ENCODE peak calls at places on chromosomes 16 and 17, in six cellular contexts. X, P, L, I, A and Q are unnamed samples.

GRCh38 chr17:21272250-21272649 is 12.3 kb upstream of the MAP2K3 start:
- DNase-seq in X (no peak), P (no peak), L (no peak), I (no peak), A (no peak), Q (no peak)

GRCh38 chr16:52404546-52404945 is 142.4 kb downstream of the TOX3 start:
- DNase-seq in X (no peak), P (no peak), L (no peak), I (no peak), A (no peak), Q (peak; percentile 11)

GRCh38 chr16:30139895-30140481 is 17.0 kb upstream of the MAPK3 start:
- DNase-seq in X (no peak), P (no peak), L (no peak), I (no peak), A (no peak), Q (no peak)

GRCh38 chr17:31587462-31587861 is 196.0 kb downstream of the RAB11FIP4 start:
- DNase-seq in X (no peak), P (no peak), L (no peak), I (no peak), A (no peak), Q (no peak)

GRCh38 chr17:69608808-69609494 is 194.5 kb downstream of the MAP2K6 start:
- DNase-seq in X (no peak), P (no peak), L (no peak), I (peak; percentile 83), A (no peak), Q (peak; percentile 30)

GRCh38 chr16:30525844-30526136 is 576 bp downstream of the ZNF768 start:
- DNase-seq in X (no peak), P (no peak), L (no peak), I (no peak), A (no peak), Q (no peak)

GRCh38 chr16:47940466-47940865 is 215.3 kb downstream of the ABCC12 start:
- DNase-seq in X (no peak), P (no peak), L (no peak), I (no peak), A (no peak), Q (no peak)

GRCh38 chr17:50955160-50955559 is 89.0 kb upstream of the TOB1 start:
- DNase-seq in X (no peak), P (no peak), L (no peak), I (no peak), A (no peak), Q (no peak)

GRCh38 chr17:35807371-35808144 is 1.7 kb upstream of the TAF15 start:
- DNase-seq in X (no peak), P (no peak), L (no peak), I (peak; percentile 45), A (no peak), Q (no peak)

GRCh38 chr16:10851512-10851911 is 25.5 kb upstream of the CIITA start:
- DNase-seq in X (no peak), P (no peak), L (no peak), I (no peak), A (no peak), Q (no peak)

GRCh38 chr16:83215417-83216001 is 588.7 kb downstream of the CDH13 start:
- DNase-seq in X (peak; percentile 71), P (peak; percentile 18), L (peak; percentile 51), I (peak; percentile 62), A (no peak), Q (peak; percentile 24)

GRCh38 chr16:69727916-69728270 is 1.5 kb upstream of the NQO1 start:
- DNase-seq in X (no peak), P (peak; percentile 45), L (no peak), I (peak; percentile 29), A (no peak), Q (no peak)

GRCh38 chr17:37283414-37283961 is 92.3 kb upstream of the C17orf78 start:
- DNase-seq in X (no peak), P (no peak), L (no peak), I (no peak), A (no peak), Q (no peak)

GRCh38 chr17:35313875-35314409 is 59.5 kb downstream of the SLFN11 start:
- DNase-seq in X (peak; percentile 7), P (peak; percentile 79), L (no peak), I (no peak), A (peak; percentile 8), Q (no peak)

GRCh38 chr17:72175263-72175662 is 54.4 kb downstream of the SOX9 start:
- DNase-seq in X (no peak), P (no peak), L (no peak), I (no peak), A (no peak), Q (no peak)

GRCh38 chr16:53821957-53822625 is 118.1 kb downstream of the FTO start:
- DNase-seq in X (no peak), P (no peak), L (no peak), I (peak; percentile 81), A (no peak), Q (peak; percentile 11)

GRCh38 chr17:57338257-57338919 is 82.1 kb downstream of the MSI2 start:
- DNase-seq in X (no peak), P (no peak), L (no peak), I (no peak), A (no peak), Q (no peak)

GRCh38 chr17:56545056-56545455 is 48.4 kb upstream of the NOG start:
- DNase-seq in X (no peak), P (no peak), L (no peak), I (no peak), A (no peak), Q (no peak)

GRCh38 chr16:50153648-50154368 is 702 bp downstream of the TENT4B start:
- DNase-seq in X (peak; percentile 52), P (peak; percentile 49), L (peak; percentile 30), I (peak; percentile 3), A (peak; percentile 31), Q (no peak)

GRCh38 chr17:62062936-62063335 is 2.1 kb downstream of the MED13 start:
- DNase-seq in X (no peak), P (no peak), L (no peak), I (no peak), A (no peak), Q (no peak)

GRCh38 chr17:46964315-46965265 is 14.5 kb downstream of the RPRML start:
- DNase-seq in X (no peak), P (no peak), L (peak; percentile 42), I (peak; percentile 49), A (no peak), Q (no peak)